ENCODE peak calls at places on chromosomes 16 and 17, in ten cellular contexts. V is T-helper 17 cell; K is stromal cell of bone marrow; A is stimulated activated CD8-positive, alpha-beta memory T cell treated with anti-CD3 and anti-CD28 coated beads, Interleukin-15, amount 100 ng/mL, for 24 hours; N is stimulated activated naive CD8-positive, alpha-beta T cell treated with anti-CD3 and anti-CD28 coated beads, Interleukin-15, amount 100 ng/mL, for 72 hours; J is activated CD4-positive, alpha-beta T cell treated with anti-CD3 and anti-CD28 coated beads for 36 hours; I is RWPE1; S is stimulated activated CD4-positive, alpha-beta T cell treated with anti-CD3 and anti-CD28 coated beads, TNF-alpha, amount 100 ng/mL, for 48 hours; Y is EH; Q is kidney tubule cell. X is an unnamed sample.

GRCh38 chr17:78242024-78242742 is 10.8 kb downstream of the TMEM235 start:
- DNase-seq in I (no peak), A (no peak), Y (peak; percentile 40), N (no peak), Q (no peak), V (no peak), K (no peak), J (no peak), S (no peak), X (peak; percentile 73)

GRCh38 chr17:42329025-42329976 is 41.0 kb downstream of the STAT5A start:
- DNase-seq in J (no peak), I (peak; percentile 78), A (no peak), N (no peak), V (no peak), S (no peak), Q (peak; percentile 93), K (no peak), Y (peak; percentile 86), X (no peak)

GRCh38 chr17:64393000-64393402 is 2.3 kb upstream of the PECAM1 start:
- DNase-seq in N (peak; percentile 61), S (no peak), K (no peak), V (no peak), Q (no peak), I (no peak), A (no peak), J (peak; percentile 60), Y (no peak), X (no peak)

GRCh38 chr17:57295526-57296023 is 39.3 kb downstream of the MSI2 start:
- DNase-seq in J (no peak), S (no peak), Y (peak; percentile 77), I (no peak), A (no peak), V (no peak), N (no peak), Q (no peak), K (no peak), X (no peak)

GRCh38 chr17:28008526-28008925 is 34.0 kb upstream of the NLK start:
- DNase-seq in I (peak; percentile 65), K (peak; percentile 14), V (no peak), Q (peak; percentile 66), Y (peak; percentile 79), S (no peak), N (no peak), J (peak; percentile 24), A (no peak), X (no peak)

GRCh38 chr17:29393451-29393850 is 3.3 kb downstream of the TAOK1 start:
- DNase-seq in K (no peak), J (no peak), Q (no peak), I (no peak), A (no peak), V (no peak), Y (peak; percentile 61), S (no peak), N (no peak), X (no peak)

GRCh38 chr16:85522842-85523601 is 90.1 kb upstream of the GSE1 start:
- DNase-seq in I (peak; percentile 51), S (no peak), Y (peak; percentile 49), J (no peak), N (no peak), Q (no peak), K (no peak), V (no peak), A (no peak), X (no peak)

GRCh38 chr17:53655591-53655990 is 167.1 kb upstream of the KIF2B start:
- DNase-seq in A (no peak), I (peak; percentile 3), Q (peak; percentile 62), N (no peak), K (no peak), J (no peak), V (no peak), Y (peak; percentile 13), S (no peak), X (no peak)

GRCh38 chr16:47503936-47504335 is 42.8 kb downstream of the PHKB start:
- DNase-seq in S (no peak), Q (peak; percentile 56), N (no peak), J (no peak), A (no peak), V (no peak), K (no peak), Y (peak; percentile 25), I (peak; percentile 49), X (no peak)

GRCh38 chr16:2860826-2861567 is 3.0 kb upstream of the PRSS22 start:
- DNase-seq in Q (peak; percentile 91), K (no peak), A (no peak), J (peak; percentile 38), I (peak; percentile 26), S (no peak), N (no peak), V (no peak), Y (peak; percentile 18), X (no peak)

GRCh38 chr16:5502467-5502869 is 404.9 kb upstream of the EEF2KMT start:
- DNase-seq in V (no peak), I (no peak), S (no peak), J (peak; percentile 21), K (no peak), A (no peak), Y (no peak), Q (peak; percentile 26), N (no peak), X (no peak)

GRCh38 chr16:10039220-10040096 is 142.8 kb downstream of the GRIN2A start:
- DNase-seq in J (peak; percentile 9), V (no peak), K (peak; percentile 3), N (no peak), Q (peak; percentile 11), I (no peak), A (no peak), Y (peak; percentile 15), S (no peak), X (peak; percentile 36)

GRCh38 chr17:74467221-74467951 is 952 bp downstream of the CD300A start:
- DNase-seq in K (no peak), V (no peak), Q (no peak), S (no peak), I (no peak), J (peak; percentile 25), N (no peak), A (no peak), Y (no peak), X (peak; percentile 69)